ENCODE peak calls at places on chromosomes 16 and 17, in four cellular contexts. One of them, this sample, is unnamed.
A peak's percentile ranks its signal among the peaks of the same experiment; 100 is the strongest.

GRCh38 chr17:12765544-12765943 is 23.8 kb upstream of the ARHGAP44 start:
- DNase-seq in CD4-positive, alpha-beta memory T cell: no peak
- DNase-seq in effector memory CD4-positive, alpha-beta T cell: no peak
- DNase-seq in lower lobe of right lung: no peak
- DNase-seq in this sample: no peak

GRCh38 chr17:1153795-1154546 is 25.8 kb downstream of the ABR start:
- DNase-seq in CD4-positive, alpha-beta memory T cell: no peak
- DNase-seq in effector memory CD4-positive, alpha-beta T cell: no peak
- DNase-seq in lower lobe of right lung: peak; percentile 61
- DNase-seq in this sample: no peak

GRCh38 chr16:31472559-31473203 is 729 bp downstream of the TGFB1I1 start:
- DNase-seq in CD4-positive, alpha-beta memory T cell: peak; percentile 25
- DNase-seq in effector memory CD4-positive, alpha-beta T cell: no peak
- DNase-seq in lower lobe of right lung: peak; percentile 91
- DNase-seq in this sample: peak; percentile 48

GRCh38 chr16:26860506-26860905 is 206.2 kb upstream of the C16orf82 start:
- DNase-seq in CD4-positive, alpha-beta memory T cell: no peak
- DNase-seq in effector memory CD4-positive, alpha-beta T cell: no peak
- DNase-seq in lower lobe of right lung: no peak
- DNase-seq in this sample: no peak

GRCh38 chr16:79618041-79618711 is 17.6 kb upstream of the MAF start:
- DNase-seq in CD4-positive, alpha-beta memory T cell: no peak
- DNase-seq in effector memory CD4-positive, alpha-beta T cell: no peak
- DNase-seq in lower lobe of right lung: no peak
- DNase-seq in this sample: no peak

GRCh38 chr16:85082553-85083050 is 29.7 kb downstream of the CIBAR2 start:
- DNase-seq in CD4-positive, alpha-beta memory T cell: no peak
- DNase-seq in effector memory CD4-positive, alpha-beta T cell: no peak
- DNase-seq in lower lobe of right lung: no peak
- DNase-seq in this sample: no peak

GRCh38 chr16:72978212-72978611 is 69.7 kb downstream of the ZFHX3 start:
- DNase-seq in CD4-positive, alpha-beta memory T cell: no peak
- DNase-seq in effector memory CD4-positive, alpha-beta T cell: no peak
- DNase-seq in lower lobe of right lung: peak; percentile 10
- DNase-seq in this sample: no peak

GRCh38 chr16:60485877-60486489 is 1550.3 kb downstream of the CDH8 start:
- DNase-seq in CD4-positive, alpha-beta memory T cell: no peak
- DNase-seq in effector memory CD4-positive, alpha-beta T cell: no peak
- DNase-seq in lower lobe of right lung: no peak
- DNase-seq in this sample: no peak

GRCh38 chr16:77514500-77515225 is 79.8 kb upstream of the ADAMTS18 start:
- DNase-seq in CD4-positive, alpha-beta memory T cell: no peak
- DNase-seq in effector memory CD4-positive, alpha-beta T cell: no peak
- DNase-seq in lower lobe of right lung: no peak
- DNase-seq in this sample: no peak

GRCh38 chr16:84053237-84053636 is 10.6 kb upstream of the SLC38A8 start:
- DNase-seq in CD4-positive, alpha-beta memory T cell: no peak
- DNase-seq in effector memory CD4-positive, alpha-beta T cell: no peak
- DNase-seq in lower lobe of right lung: no peak
- DNase-seq in this sample: no peak

GRCh38 chr17:69818467-69818866 is 256.6 kb upstream of the KCNJ16 start:
- DNase-seq in CD4-positive, alpha-beta memory T cell: no peak
- DNase-seq in effector memory CD4-positive, alpha-beta T cell: no peak
- DNase-seq in lower lobe of right lung: no peak
- DNase-seq in this sample: no peak

GRCh38 chr16:49485663-49486062 is 112.1 kb downstream of the C16orf78 start:
- DNase-seq in CD4-positive, alpha-beta memory T cell: no peak
- DNase-seq in effector memory CD4-positive, alpha-beta T cell: no peak
- DNase-seq in lower lobe of right lung: no peak
- DNase-seq in this sample: no peak

GRCh38 chr17:40921026-40921425 is 16.4 kb downstream of the KRT23 start:
- DNase-seq in CD4-positive, alpha-beta memory T cell: no peak
- DNase-seq in effector memory CD4-positive, alpha-beta T cell: no peak
- DNase-seq in lower lobe of right lung: no peak
- DNase-seq in this sample: no peak

GRCh38 chr17:65604070-65604469 is 42.6 kb upstream of the AXIN2 start:
- DNase-seq in CD4-positive, alpha-beta memory T cell: no peak
- DNase-seq in effector memory CD4-positive, alpha-beta T cell: no peak
- DNase-seq in lower lobe of right lung: no peak
- DNase-seq in this sample: no peak

GRCh38 chr16:11079657-11080187 is 135.4 kb downstream of the CLEC16A start:
- DNase-seq in CD4-positive, alpha-beta memory T cell: no peak
- DNase-seq in effector memory CD4-positive, alpha-beta T cell: no peak
- DNase-seq in lower lobe of right lung: no peak
- DNase-seq in this sample: no peak

GRCh38 chr17:57395721-57396321 is 139.5 kb downstream of the MSI2 start:
- DNase-seq in CD4-positive, alpha-beta memory T cell: no peak
- DNase-seq in effector memory CD4-positive, alpha-beta T cell: no peak
- DNase-seq in lower lobe of right lung: no peak
- DNase-seq in this sample: no peak

GRCh38 chr17:78960945-78961344 is 18.8 kb downstream of the LGALS3BP start:
- DNase-seq in CD4-positive, alpha-beta memory T cell: no peak
- DNase-seq in effector memory CD4-positive, alpha-beta T cell: no peak
- DNase-seq in lower lobe of right lung: peak; percentile 77
- DNase-seq in this sample: no peak

GRCh38 chr16:11612110-11612981 is 25.6 kb upstream of the LITAF start:
- DNase-seq in CD4-positive, alpha-beta memory T cell: no peak
- DNase-seq in effector memory CD4-positive, alpha-beta T cell: no peak
- DNase-seq in lower lobe of right lung: peak; percentile 90
- DNase-seq in this sample: no peak

GRCh38 chr16:86286991-86287640 is 223.2 kb upstream of the FOXF1 start:
- DNase-seq in CD4-positive, alpha-beta memory T cell: no peak
- DNase-seq in effector memory CD4-positive, alpha-beta T cell: no peak
- DNase-seq in lower lobe of right lung: no peak
- DNase-seq in this sample: no peak
- H3K27ac ChIP-seq in CD4-positive, alpha-beta memory T cell: no peak overlapping the region
- H3K27ac ChIP-seq in effector memory CD4-positive, alpha-beta T cell: no peak overlapping the region
- H3K27ac ChIP-seq in lower lobe of right lung: no peak overlapping the region
- H3K27ac ChIP-seq in this sample: no peak overlapping the region

DNA sequence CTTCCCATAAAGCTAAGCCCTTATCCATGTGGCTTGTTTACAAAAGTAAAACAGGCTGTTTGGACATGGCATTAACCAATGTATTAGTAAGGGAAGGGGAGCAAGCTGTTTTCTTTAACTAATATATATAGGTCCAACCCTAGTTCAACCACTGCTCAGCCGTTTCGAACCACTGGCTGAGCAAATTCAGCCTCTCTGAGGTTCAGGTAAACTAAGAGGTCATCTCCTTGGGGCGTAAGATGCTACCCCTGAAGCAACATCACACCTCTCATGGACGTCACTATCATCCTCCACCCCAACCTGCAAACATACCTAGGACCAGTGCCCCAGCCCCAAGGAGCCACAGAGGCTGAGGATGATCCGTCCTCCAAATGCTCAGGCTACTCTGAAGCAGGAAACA is 45.2 kb downstream of the ANKRD11 start:
- DNase-seq in CD4-positive, alpha-beta memory T cell: no peak
- DNase-seq in effector memory CD4-positive, alpha-beta T cell: no peak
- DNase-seq in lower lobe of right lung: no peak
- DNase-seq in this sample: no peak
- H3K4me3 ChIP-seq in CD4-positive, alpha-beta memory T cell: no peak overlapping the region
- H3K4me3 ChIP-seq in effector memory CD4-positive, alpha-beta T cell: no peak overlapping the region
- H3K4me3 ChIP-seq in lower lobe of right lung: no peak overlapping the region
- H3K4me3 ChIP-seq in this sample: peak overlapping the region; percentile 53

GRCh38 chr17:68184816-68185436 is 62.9 kb upstream of the AMZ2 start:
- DNase-seq in CD4-positive, alpha-beta memory T cell: peak; percentile 69
- DNase-seq in effector memory CD4-positive, alpha-beta T cell: no peak
- DNase-seq in lower lobe of right lung: no peak
- DNase-seq in this sample: peak; percentile 88

GRCh38 chr17:68178831-68179230 is 69.0 kb upstream of the AMZ2 start:
- DNase-seq in CD4-positive, alpha-beta memory T cell: no peak
- DNase-seq in effector memory CD4-positive, alpha-beta T cell: no peak
- DNase-seq in lower lobe of right lung: no peak
- DNase-seq in this sample: no peak

GRCh38 chr17:68182016-68182315 is 65.9 kb upstream of the AMZ2 start:
- DNase-seq in CD4-positive, alpha-beta memory T cell: no peak
- DNase-seq in effector memory CD4-positive, alpha-beta T cell: no peak
- DNase-seq in lower lobe of right lung: no peak
- DNase-seq in this sample: peak; percentile 24

GRCh38 chr17:68184141-68184571 is 63.7 kb upstream of the AMZ2 start:
- DNase-seq in CD4-positive, alpha-beta memory T cell: no peak
- DNase-seq in effector memory CD4-positive, alpha-beta T cell: no peak
- DNase-seq in lower lobe of right lung: no peak
- DNase-seq in this sample: no peak

GRCh38 chr17:68182940-68183551 is 64.8 kb upstream of the AMZ2 start:
- DNase-seq in CD4-positive, alpha-beta memory T cell: peak; percentile 83
- DNase-seq in effector memory CD4-positive, alpha-beta T cell: peak; percentile 68
- DNase-seq in lower lobe of right lung: no peak
- DNase-seq in this sample: peak; percentile 78
- H3K27ac ChIP-seq in CD4-positive, alpha-beta memory T cell: peak overlapping the region; percentile 80
- H3K27ac ChIP-seq in effector memory CD4-positive, alpha-beta T cell: peak overlapping the region; percentile 83
- H3K27ac ChIP-seq in lower lobe of right lung: no peak overlapping the region
- H3K27ac ChIP-seq in this sample: peak overlapping the region; percentile 86

DNA sequence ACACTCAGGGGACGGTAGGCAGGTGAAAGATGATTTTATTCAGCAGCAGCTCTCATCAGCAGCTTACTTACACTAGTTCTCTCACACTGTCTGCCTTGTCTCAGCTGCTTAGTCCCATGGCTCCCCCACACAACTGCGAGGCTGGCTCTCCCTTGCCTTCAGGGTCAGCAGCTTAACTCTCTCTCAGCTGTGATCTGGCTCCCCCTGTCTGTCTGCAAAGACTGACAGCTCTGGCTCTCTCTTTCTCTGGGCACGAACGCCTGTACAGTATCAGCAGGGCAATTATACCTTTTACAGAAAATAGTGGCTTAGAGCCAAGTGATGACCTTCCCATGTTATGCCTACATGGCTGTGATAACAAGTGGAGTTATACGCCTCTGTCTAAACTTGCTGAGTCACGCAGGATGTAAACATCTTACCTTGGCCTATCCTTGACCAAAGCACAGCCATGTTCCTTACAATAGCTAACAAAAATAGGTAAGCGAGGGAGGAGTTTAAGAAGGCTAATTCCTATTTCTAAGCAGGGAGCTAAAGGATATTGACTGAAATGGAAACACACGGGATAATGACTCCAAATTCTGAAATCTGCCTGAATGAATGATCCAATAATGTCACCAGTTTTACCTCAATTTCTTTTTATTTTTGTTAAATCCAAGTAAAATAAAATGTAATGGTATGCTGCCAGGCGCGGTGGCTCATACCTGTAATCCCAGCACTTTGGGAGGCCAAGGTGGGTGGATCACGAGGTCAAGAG is 1.1 kb upstream of the NDUFAB1 start:
- DNase-seq in CD4-positive, alpha-beta memory T cell: no peak
- DNase-seq in effector memory CD4-positive, alpha-beta T cell: no peak
- DNase-seq in lower lobe of right lung: no peak
- DNase-seq in this sample: no peak
- H3K4me3 ChIP-seq in CD4-positive, alpha-beta memory T cell: no peak overlapping the region
- H3K4me3 ChIP-seq in effector memory CD4-positive, alpha-beta T cell: no peak overlapping the region
- H3K4me3 ChIP-seq in lower lobe of right lung: peak overlapping the region; percentile 97
- H3K4me3 ChIP-seq in this sample: no peak overlapping the region

GRCh38 chr17:9271989-9272388 is 250.7 kb downstream of the NTN1 start:
- DNase-seq in CD4-positive, alpha-beta memory T cell: no peak
- DNase-seq in effector memory CD4-positive, alpha-beta T cell: no peak
- DNase-seq in lower lobe of right lung: no peak
- DNase-seq in this sample: no peak
- H3K27ac ChIP-seq in CD4-positive, alpha-beta memory T cell: no peak overlapping the region
- H3K27ac ChIP-seq in effector memory CD4-positive, alpha-beta T cell: no peak overlapping the region
- H3K27ac ChIP-seq in lower lobe of right lung: no peak overlapping the region
- H3K27ac ChIP-seq in this sample: no peak overlapping the region